ENCODE peak calls at places on chromosomes 3 and 15, in eight cellular contexts. R is RPMI8226; S is nucleus accumbens; J is A172; E is activated naive CD4-positive, alpha-beta T cell treated with anti-CD3 and anti-CD28 coated beads, Interleukin-2, amount 10 ng/mL, durations not matched to agents 7 days and 5 days; W is activated CD4-positive, alpha-beta T cell treated with anti-CD3 and anti-CD28 coated beads for 1 hour; T is lower lobe of right lung; C is AG09309. M is an unnamed sample.
A peak's percentile ranks its signal among the peaks of the same experiment; 100 is the strongest.

GRCh38 chr3:25259871-25260270 is 168.2 kb upstream of the RARB start:
- DNase-seq in R (no peak), S (no peak), J (no peak), E (no peak), W (no peak), T (no peak), C (no peak), M (peak; percentile 10)

GRCh38 chr3:115825046-115825445 is 201.7 kb downstream of the GAP43 start:
- DNase-seq in R (no peak), S (no peak), J (peak; percentile 76), E (no peak), W (no peak), T (no peak), C (no peak), M (no peak)

GRCh38 chr3:44883213-44883955 is 9.0 kb downstream of the TGM4 start:
- DNase-seq in R (no peak), S (no peak), J (no peak), E (no peak), W (no peak), T (no peak), C (no peak), M (no peak)

GRCh38 chr15:53522878-53523455 is 236.5 kb downstream of the WDR72 start:
- DNase-seq in R (peak; percentile 57), S (no peak), J (no peak), E (no peak), W (no peak), T (no peak), C (no peak), M (no peak)

GRCh38 chr3:113264249-113264648 is 52.9 kb downstream of the BOC start:
- DNase-seq in R (no peak), S (peak; percentile 37), J (no peak), E (no peak), W (no peak), T (no peak), C (no peak), M (no peak)

GRCh38 chr3:150078983-150079739 is 108.5 kb upstream of the PFN2 start:
- DNase-seq in R (peak; percentile 43), S (peak; percentile 3), J (peak; percentile 86), E (no peak), W (no peak), T (no peak), C (peak; percentile 67), M (peak; percentile 93)

GRCh38 chr3:106458952-106459351 is 590.1 kb upstream of the CBLB start:
- DNase-seq in R (no peak), S (no peak), J (no peak), E (no peak), W (no peak), T (no peak), C (no peak), M (no peak)

GRCh38 chr15:48671381-48672022 is 26.0 kb upstream of the FBN1 start:
- DNase-seq in R (no peak), S (no peak), J (no peak), E (no peak), W (no peak), T (no peak), C (peak; percentile 58), M (peak; percentile 76)

GRCh38 chr3:152398495-152398894 is 129.8 kb downstream of the MBNL1 start:
- DNase-seq in R (no peak), S (no peak), J (no peak), E (no peak), W (no peak), T (no peak), C (no peak), M (no peak)